ENCODE peak calls at places on chromosomes 3 and 15, in seven cellular contexts. K is NB4, L is uterus, A is fibroblast of the aortic adventitia, U is SK-N-SH, C is adrenal gland, Y is A549. O is an unnamed sample.

GRCh38 chr3:153463895-153464294 is 301.9 kb downstream of the RAP2B start:
- DNase-seq in K (peak; percentile 12), L (no peak), A (no peak), U (no peak), C (no peak), Y (no peak), O (no peak)

GRCh38 chr15:83320404-83320803 is 35.9 kb upstream of the BNC1 start:
- DNase-seq in K (no peak), L (no peak), A (no peak), U (no peak), C (no peak), Y (no peak), O (peak; percentile 46)

GRCh38 chr3:50623840-50624474 is 7.0 kb downstream of the MAPKAPK3 start:
- DNase-seq in K (no peak), L (no peak), A (no peak), U (no peak), C (peak; percentile 40), Y (no peak), O (no peak)

GRCh38 chr3:97257942-97258341 is 443.5 kb downstream of the EPHA6 start:
- DNase-seq in K (no peak), L (no peak), A (no peak), U (no peak), C (no peak), Y (no peak), O (no peak)

GRCh38 chr3:8554725-8555621 is 53.4 kb downstream of the LMCD1 start:
- DNase-seq in K (no peak), L (peak; percentile 56), A (peak; percentile 88), U (peak; percentile 72), C (no peak), Y (no peak), O (peak; percentile 96)

GRCh38 chr3:47296562-47297302 is 14.0 kb downstream of the KLHL18 start:
- DNase-seq in K (no peak), L (no peak), A (no peak), U (no peak), C (no peak), Y (no peak), O (no peak)

GRCh38 chr15:74320358-74321247 is 46.8 kb downstream of the CYP11A1 start:
- DNase-seq in K (peak; percentile 66), L (peak; percentile 72), A (peak; percentile 61), U (peak; percentile 76), C (no peak), Y (peak; percentile 25), O (peak; percentile 45)

GRCh38 chr15:66151809-66152208 is 101.7 kb downstream of the MEGF11 start:
- DNase-seq in K (no peak), L (no peak), A (no peak), U (peak; percentile 50), C (no peak), Y (no peak), O (no peak)

GRCh38 chr3:45084820-45085816 is 59.0 kb downstream of the CLEC3B start:
- DNase-seq in K (no peak), L (no peak), A (peak; percentile 92), U (no peak), C (no peak), Y (no peak), O (peak; percentile 96)

GRCh38 chr15:54506977-54507524 is 528.8 kb downstream of the UNC13C start:
- DNase-seq in K (no peak), L (no peak), A (peak; percentile 1), U (no peak), C (peak; percentile 16), Y (no peak), O (no peak)

GRCh38 chr15:95609096-95609495 is 721.4 kb upstream of the NR2F2 start:
- DNase-seq in K (peak; percentile 50), L (no peak), A (no peak), U (no peak), C (no peak), Y (no peak), O (no peak)

GRCh38 chr15:80779658-80780415 is 667 bp downstream of the CEMIP start:
- DNase-seq in K (no peak), L (peak; percentile 20), A (peak; percentile 49), U (peak; percentile 74), C (no peak), Y (peak; percentile 41), O (peak; percentile 36)

GRCh38 chr15:89057506-89058133 is 30.6 kb upstream of the ABHD2 start:
- DNase-seq in K (peak; percentile 78), L (peak; percentile 87), A (peak; percentile 78), U (peak; percentile 88), C (peak; percentile 88), Y (peak; percentile 91), O (peak; percentile 72)

GRCh38 chr15:83873966-83874365 is 220.0 kb downstream of the ADAMTSL3 start:
- DNase-seq in K (no peak), L (peak; percentile 60), A (peak; percentile 40), U (no peak), C (no peak), Y (no peak), O (no peak)

GRCh38 chr3:127702151-127702578 is 29.4 kb downstream of the ABTB1 start:
- DNase-seq in K (no peak), L (peak; percentile 19), A (peak; percentile 61), U (no peak), C (peak; percentile 93), Y (no peak), O (no peak)

GRCh38 chr15:42089942-42090341 is 4.4 kb downstream of the PLA2G4D start:
- DNase-seq in K (no peak), L (no peak), A (no peak), U (no peak), C (no peak), Y (no peak), O (no peak)

GRCh38 chr3:46897829-46898320 is 20.4 kb downstream of the PTH1R start:
- DNase-seq in K (no peak), L (no peak), A (no peak), U (no peak), C (no peak), Y (no peak), O (no peak)

GRCh38 chr15:64897345-64897985 is 14.2 kb upstream of the ANKDD1A start:
- DNase-seq in K (peak; percentile 73), L (peak; percentile 47), A (peak; percentile 58), U (no peak), C (peak; percentile 94), Y (no peak), O (peak; percentile 52)

GRCh38 chr3:183220828-183221227 is 32.2 kb upstream of the B3GNT5 start:
- DNase-seq in K (no peak), L (no peak), A (no peak), U (no peak), C (no peak), Y (no peak), O (no peak)

GRCh38 chr3:175410251-175410650 is 551.1 kb downstream of the NAALADL2 start:
- DNase-seq in K (no peak), L (no peak), A (no peak), U (no peak), C (no peak), Y (no peak), O (peak; percentile 46)

GRCh38 chr3:23219552-23219951 is 16.4 kb downstream of the UBE2E2 start:
- DNase-seq in K (no peak), L (no peak), A (no peak), U (no peak), C (no peak), Y (no peak), O (no peak)

GRCh38 chr3:23217872-23218554 is 14.9 kb downstream of the UBE2E2 start:
- DNase-seq in K (no peak), L (no peak), A (no peak), U (no peak), C (no peak), Y (no peak), O (peak; percentile 42)

GRCh38 chr3:23219117-23219516 is 16.0 kb downstream of the UBE2E2 start:
- DNase-seq in K (no peak), L (no peak), A (peak; percentile 28), U (no peak), C (no peak), Y (no peak), O (no peak)

DNA sequence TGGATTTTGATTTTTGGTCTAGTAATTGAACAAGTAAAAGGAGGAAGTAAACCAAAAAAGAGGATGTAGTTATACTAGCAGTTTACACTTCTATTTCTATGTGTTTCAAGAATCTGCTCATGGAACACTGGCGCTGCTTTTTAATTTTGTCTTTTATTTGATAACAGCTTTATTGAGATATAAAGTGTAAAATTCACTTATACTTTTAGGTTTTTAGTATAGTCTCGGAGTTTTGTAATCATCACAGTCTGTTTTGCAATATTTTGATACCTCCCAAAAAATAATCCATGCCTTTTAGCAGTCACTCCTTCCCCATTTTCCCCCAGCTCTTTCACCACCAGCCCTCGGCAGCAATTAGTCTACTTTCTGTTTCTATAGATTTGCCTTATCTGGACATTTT is 18.0 kb downstream of the UBE2E2 start:
- DNase-seq in K (peak; percentile 58), L (no peak), A (no peak), U (no peak), C (no peak), Y (no peak), O (no peak)
- H3K4me3 ChIP-seq in K (peak overlapping the region; percentile 44), L (no peak overlapping the region), A (no peak overlapping the region), U (no peak overlapping the region), C (no peak overlapping the region), Y (no peak overlapping the region), O (no peak overlapping the region)

DNA sequence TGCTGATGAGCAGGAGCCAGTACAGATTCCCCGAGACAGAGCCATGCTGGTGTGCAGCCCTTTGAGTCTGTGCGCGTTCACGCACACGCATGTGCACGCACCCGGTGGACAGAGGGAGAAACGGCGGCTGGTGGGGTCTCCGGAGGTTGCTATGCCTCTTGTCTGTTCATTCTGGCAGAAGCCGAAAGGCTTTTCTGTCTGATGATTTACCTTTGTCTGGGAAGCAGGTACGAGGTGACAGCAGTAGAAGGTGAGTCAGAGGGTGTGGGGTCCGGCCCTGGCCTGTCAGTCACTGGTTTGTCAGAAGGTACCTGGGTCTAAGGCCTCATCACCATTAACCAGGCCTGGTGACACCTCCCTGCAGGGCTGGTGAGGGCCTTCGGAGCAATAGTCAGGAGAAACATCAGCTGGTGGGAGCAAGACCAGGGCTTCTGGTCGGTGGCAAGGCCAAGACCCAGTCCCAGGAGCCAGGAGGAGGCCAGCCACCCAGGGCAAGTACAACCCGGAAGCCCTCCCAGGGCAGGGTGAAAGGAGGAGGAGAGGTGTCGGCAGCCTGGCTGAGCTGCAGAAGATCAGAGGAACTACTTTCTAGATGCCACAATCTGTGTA is 7.5 kb downstream of the PCSK6 start:
- DNase-seq in K (no peak), L (no peak), A (no peak), U (no peak), C (no peak), Y (no peak), O (no peak)
- TF ChIP-seq CTCF in K (no peak), L (no peak), A (no peak), U (no peak), C (no peak), Y (no peak), O (no peak)

GRCh38 chr3:81195483-81195882 is 566.0 kb downstream of the GBE1 start:
- DNase-seq in K (no peak), L (no peak), A (no peak), U (no peak), C (no peak), Y (no peak), O (peak; percentile 36)

DNA sequence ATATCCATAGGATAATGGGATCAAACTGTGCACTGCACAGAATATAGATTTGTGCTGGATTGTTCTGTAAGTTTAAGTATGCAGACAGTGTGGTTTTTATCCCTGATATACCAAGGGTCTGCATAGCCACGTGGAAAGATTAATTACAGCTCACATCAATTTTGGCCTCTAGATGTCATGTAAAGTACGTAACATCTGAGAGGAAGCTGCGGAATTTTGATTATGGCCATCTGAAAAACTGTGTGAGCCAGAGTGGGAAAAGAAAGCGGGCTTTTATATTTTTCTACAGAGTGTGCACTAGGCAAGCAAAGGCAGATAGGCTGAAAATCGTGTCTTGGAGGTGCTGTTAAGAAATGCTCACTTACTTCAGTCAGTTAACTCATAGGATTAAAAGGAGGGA is 562.7 kb downstream of the GBE1 start:
- DNase-seq in K (no peak), L (no peak), A (peak; percentile 19), U (peak; percentile 4), C (no peak), Y (no peak), O (no peak)
- H3K4me3 ChIP-seq in K (no peak overlapping the region), L (no peak overlapping the region), A (no peak overlapping the region), U (no peak overlapping the region), C (no peak overlapping the region), Y (no peak overlapping the region), O (no peak overlapping the region)

GRCh38 chr3:128753715-128754114 is 27.7 kb downstream of the RAB7A start:
- DNase-seq in K (no peak), L (no peak), A (no peak), U (no peak), C (no peak), Y (no peak), O (no peak)
- TF ChIP-seq CTCF in K (no peak), L (no peak), A (no peak), U (no peak), C (no peak), Y (no peak), O (no peak)

O was measured in astrocyte of the spinal cord.